ENCODE peak calls at places on chromosomes 1 and 21, in seven cellular contexts. O is upper lobe of right lung; I is tibial nerve; L is CD8-positive, alpha-beta memory T cell; J is iris pigment epithelial cell; P is AG08395; H is SK-N-DZ. T is an unnamed sample.

GRCh38 chr1:66383168-66383567 is 150.8 kb upstream of the SGIP1 start:
- DNase-seq in O (no peak), I (no peak), L (no peak), J (no peak), P (no peak), H (no peak), T (no peak)

GRCh38 chr1:114207635-114208034 is 54.0 kb upstream of the SYT6 start:
- DNase-seq in O (no peak), I (no peak), L (no peak), J (no peak), P (no peak), H (no peak), T (no peak)

GRCh38 chr1:185279571-185279970 is 37.5 kb downstream of the IVNS1ABP start:
- DNase-seq in O (no peak), I (no peak), L (no peak), J (peak), P (no peak), H (no peak), T (no peak)

GRCh38 chr21:31781737-31782136 is 49.8 kb upstream of the SCAF4 start:
- DNase-seq in O (no peak), I (peak), L (no peak), J (peak), P (peak), H (no peak), T (no peak)

GRCh38 chr1:202155478-202156021 is 4.9 kb downstream of the PTPN7 start:
- DNase-seq in O (peak), I (no peak), L (no peak), J (peak), P (no peak), H (no peak), T (peak)

GRCh38 chr1:209038316-209038715 is 545.2 kb upstream of the CAMK1G start:
- DNase-seq in O (no peak), I (no peak), L (no peak), J (no peak), P (no peak), H (no peak), T (no peak)

GRCh38 chr1:173275496-173275895 is 68.4 kb upstream of the TNFSF4 start:
- DNase-seq in O (no peak), I (no peak), L (no peak), J (no peak), P (no peak), H (no peak), T (no peak)

GRCh38 chr1:54125671-54126070 is 27.1 kb downstream of the CDCP2 start:
- DNase-seq in O (no peak), I (no peak), L (no peak), J (no peak), P (peak), H (no peak), T (peak)

GRCh38 chr1:101308935-101309333 is 72.1 kb downstream of the S1PR1 start:
- DNase-seq in O (no peak), I (no peak), L (no peak), J (no peak), P (no peak), H (no peak), T (no peak)

GRCh38 chr1:237685553-237685952 is 205.2 kb downstream of the ZP4 start:
- DNase-seq in O (no peak), I (no peak), L (no peak), J (no peak), P (no peak), H (no peak), T (no peak)

GRCh38 chr1:53582211-53583020 is 123.2 kb downstream of the DMRTB1 start:
- DNase-seq in O (peak), I (no peak), L (peak), J (no peak), P (no peak), H (no peak), T (no peak)

GRCh38 chr1:8970870-8971337 is 25.2 kb downstream of the CA6 start:
- DNase-seq in O (no peak), I (no peak), L (peak), J (no peak), P (no peak), H (no peak), T (peak)

GRCh38 chr1:109891930-109892329 is 18.7 kb upstream of the CSF1 start:
- DNase-seq in O (no peak), I (no peak), L (no peak), J (no peak), P (no peak), H (no peak), T (no peak)

GRCh38 chr1:55974714-55975441 is 604.5 kb downstream of the PLPP3 start:
- DNase-seq in O (no peak), I (no peak), L (no peak), J (peak), P (peak), H (no peak), T (no peak)

GRCh38 chr1:60983701-60984065 is 98.7 kb upstream of the NFIA start:
- DNase-seq in O (no peak), I (no peak), L (no peak), J (no peak), P (no peak), H (no peak), T (no peak)

GRCh38 chr21:43287111-43287973 is 118.5 kb downstream of the CRYAA start:
- DNase-seq in O (peak), I (no peak), L (peak), J (no peak), P (no peak), H (no peak), T (no peak)

GRCh38 chr1:231929311-231929710 is 302.7 kb downstream of the DISC1 start:
- DNase-seq in O (no peak), I (no peak), L (no peak), J (peak), P (peak), H (peak), T (no peak)

GRCh38 chr21:46269466-46269865 is 15.9 kb downstream of the MCM3AP start:
- DNase-seq in O (no peak), I (no peak), L (no peak), J (no peak), P (no peak), H (no peak), T (no peak)

GRCh38 chr1:27668808-27669723 is 2.9 kb downstream of the IFI6 start:
- DNase-seq in O (peak), I (peak), L (peak), J (peak), P (peak), H (peak), T (peak)

GRCh38 chr21:35138665-35139381 is 89.7 kb upstream of the RUNX1 start:
- DNase-seq in O (no peak), I (no peak), L (peak), J (peak), P (no peak), H (no peak), T (no peak)

GRCh38 chr1:11434506-11434905 is 44.4 kb upstream of the DISP3 start:
- DNase-seq in O (no peak), I (no peak), L (no peak), J (no peak), P (no peak), H (peak), T (no peak)

GRCh38 chr1:52558941-52559340 is 6.0 kb upstream of the TUT4 start:
- DNase-seq in O (no peak), I (no peak), L (no peak), J (no peak), P (no peak), H (no peak), T (no peak)

GRCh38 chr1:39450956-39451601 is 40.4 kb upstream of the BMP8A start:
- DNase-seq in O (no peak), I (no peak), L (no peak), J (peak), P (peak), H (no peak), T (peak)

T was measured in right lobe of liver.